ENCODE peak calls at places on chromosomes 12 and 14, in five cellular contexts. V is mesothelial cell of epicardium, U is left ventricle myocardium inferior, C is tibial artery, K is RWPE1. F is an unnamed sample.

GRCh38 chr12:91636721-91637120 is 454.1 kb upstream of the DCN start:
- DNase-seq in V (no peak), U (no peak), C (no peak), K (no peak), F (no peak)

GRCh38 chr14:66509874-66510273 is 1.9 kb downstream of the GPHN start:
- DNase-seq in V (no peak), U (no peak), C (no peak), K (no peak), F (no peak)

GRCh38 chr12:8445731-8446130 is 10.0 kb upstream of the CLEC6A start:
- DNase-seq in V (no peak), U (no peak), C (no peak), K (no peak), F (no peak)

GRCh38 chr12:12986775-12987332 is 13.2 kb downstream of the HEBP1 start:
- DNase-seq in V (no peak), U (no peak), C (no peak), K (no peak), F (no peak)

GRCh38 chr12:15629108-15629507 is 160.1 kb downstream of the EPS8 start:
- DNase-seq in V (no peak), U (peak), C (peak), K (peak), F (no peak)

GRCh38 chr12:88471641-88472040 is 108.6 kb downstream of the KITLG start:
- DNase-seq in V (no peak), U (no peak), C (no peak), K (peak), F (no peak)

GRCh38 chr14:95217391-95217900 is 60.1 kb upstream of the DICER1 start:
- DNase-seq in V (no peak), U (no peak), C (no peak), K (no peak), F (no peak)

GRCh38 chr14:21308132-21308478 is 28.2 kb downstream of the RPGRIP1 start:
- DNase-seq in V (no peak), U (no peak), C (no peak), K (no peak), F (no peak)

GRCh38 chr12:66288121-66288520 is 14.2 kb upstream of the HELB start:
- DNase-seq in V (no peak), U (no peak), C (no peak), K (no peak), F (no peak)

GRCh38 chr14:65961004-65961403 is 525.2 kb upstream of the CCDC196 start:
- DNase-seq in V (no peak), U (peak), C (no peak), K (no peak), F (peak)

GRCh38 chr14:77590845-77591506 is 25.5 kb downstream of the SPTLC2 start:
- DNase-seq in V (no peak), U (no peak), C (no peak), K (no peak), F (no peak)

GRCh38 chr12:114982760-114983159 is 298.8 kb upstream of the TBX3 start:
- DNase-seq in V (no peak), U (no peak), C (no peak), K (peak), F (no peak)

GRCh38 chr12:60977966-60978365 is 1282.2 kb upstream of the USP15 start:
- DNase-seq in V (no peak), U (no peak), C (no peak), K (peak), F (no peak)

GRCh38 chr12:104154806-104155205 is 16.8 kb upstream of the NFYB start:
- DNase-seq in V (no peak), U (no peak), C (no peak), K (no peak), F (no peak)

GRCh38 chr14:93019367-93019843 is 96.3 kb downstream of the ITPK1 start:
- DNase-seq in V (no peak), U (no peak), C (no peak), K (no peak), F (no peak)

GRCh38 chr12:108129017-108129812 is at the start of gene WSCD2:
- DNase-seq in V (peak), U (peak), C (peak), K (peak), F (peak)

GRCh38 chr12:4214912-4215861 is 58.4 kb upstream of the CCND2 start:
- DNase-seq in V (no peak), U (peak), C (peak), K (no peak), F (peak)

GRCh38 chr12:66159088-66159487 is 10.7 kb downstream of the TMBIM4 start:
- DNase-seq in V (no peak), U (no peak), C (no peak), K (no peak), F (no peak)

GRCh38 chr12:105523164-105524057 is 192.9 kb downstream of the C12orf75 start:
- DNase-seq in V (peak), U (peak), C (peak), K (no peak), F (no peak)

GRCh38 chr12:92973614-92974013 is 44.5 kb upstream of the EEA1 start:
- DNase-seq in V (no peak), U (no peak), C (no peak), K (peak), F (no peak)

GRCh38 chr12:50619610-50619958 is 114.8 kb downstream of the DIP2B start:
- DNase-seq in V (no peak), U (no peak), C (no peak), K (no peak), F (no peak)

GRCh38 chr14:23538785-23539184 is 12.8 kb downstream of the ZFHX2 start:
- DNase-seq in V (no peak), U (peak), C (no peak), K (peak), F (no peak)

GRCh38 chr12:52870361-52871290 is 21.8 kb upstream of the KRT78 start:
- DNase-seq in V (no peak), U (peak), C (no peak), K (peak), F (peak)

GRCh38 chr14:77641534-77642341 is 25.3 kb upstream of the SPTLC2 start:
- DNase-seq in V (no peak), U (peak), C (peak), K (peak), F (no peak)

GRCh38 chr12:131093971-131094830 is 140.5 kb downstream of the ADGRD1 start:
- DNase-seq in V (peak), U (no peak), C (peak), K (no peak), F (no peak)

GRCh38 chr12:57864811-57865751 is 18.6 kb upstream of the CTDSP2 start:
- DNase-seq in V (peak), U (peak), C (peak), K (peak), F (peak)

GRCh38 chr14:99753225-99754140 is 39.7 kb upstream of the EML1 start:
- DNase-seq in V (no peak), U (no peak), C (no peak), K (no peak), F (no peak)

GRCh38 chr12:104340917-104341611 is 37.5 kb downstream of the EID3 start:
- DNase-seq in V (no peak), U (no peak), C (no peak), K (no peak), F (no peak)

DNA sequence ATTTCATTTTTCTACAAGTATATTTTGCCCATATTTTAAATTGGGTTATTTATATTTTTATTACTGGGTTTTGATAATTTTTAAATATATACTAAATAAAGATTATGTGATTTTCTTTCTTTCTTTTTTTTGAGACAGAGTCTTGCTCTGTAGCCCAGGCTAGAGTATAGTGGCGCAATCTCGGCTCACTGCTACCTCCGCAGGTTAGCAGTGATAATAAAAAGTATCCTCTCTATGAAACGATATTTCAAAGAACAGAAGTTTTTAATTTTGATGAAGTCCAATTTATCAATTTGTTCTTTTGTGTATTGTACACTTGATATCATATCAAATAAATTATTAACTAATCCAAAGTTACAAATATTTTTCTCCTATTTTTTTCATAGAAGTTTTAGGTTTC is 47.2 kb upstream of the LDHB start:
- DNase-seq in V (no peak), U (no peak), C (no peak), K (no peak), F (no peak)
- TF ChIP-seq CTCF in V (no peak), U (no peak), C (no peak), K (no peak), F (peak)

GRCh38 chr12:51823875-51824565 is 24.5 kb downstream of the FIGNL2 start:
- DNase-seq in V (no peak), U (no peak), C (no peak), K (peak), F (no peak)
- TF ChIP-seq CTCF in V (no peak), U (peak), C (peak), K (peak), F (peak)

GRCh38 chr12:14548609-14549008 is 19.1 kb downstream of the PLBD1 start:
- DNase-seq in V (no peak), U (no peak), C (no peak), K (no peak), F (no peak)

GRCh38 chr12:14558377-14559051 is 9.2 kb downstream of the PLBD1 start:
- DNase-seq in V (no peak), U (no peak), C (no peak), K (no peak), F (no peak)

GRCh38 chr12:14557966-14558365 is 9.7 kb downstream of the PLBD1 start:
- DNase-seq in V (no peak), U (no peak), C (no peak), K (no peak), F (no peak)

GRCh38 chr12:14554281-14555008 is 13.2 kb downstream of the PLBD1 start:
- DNase-seq in V (peak), U (peak), C (peak), K (peak), F (no peak)
- TF ChIP-seq CTCF in V (no peak), U (peak), C (no peak), K (no peak), F (no peak)

GRCh38 chr12:17809206-17809605 is 280.8 kb downstream of the RERGL start:
- DNase-seq in V (no peak), U (no peak), C (no peak), K (no peak), F (no peak)
- TF ChIP-seq CTCF in V (peak), U (no peak), C (no peak), K (no peak), F (peak)

DNA sequence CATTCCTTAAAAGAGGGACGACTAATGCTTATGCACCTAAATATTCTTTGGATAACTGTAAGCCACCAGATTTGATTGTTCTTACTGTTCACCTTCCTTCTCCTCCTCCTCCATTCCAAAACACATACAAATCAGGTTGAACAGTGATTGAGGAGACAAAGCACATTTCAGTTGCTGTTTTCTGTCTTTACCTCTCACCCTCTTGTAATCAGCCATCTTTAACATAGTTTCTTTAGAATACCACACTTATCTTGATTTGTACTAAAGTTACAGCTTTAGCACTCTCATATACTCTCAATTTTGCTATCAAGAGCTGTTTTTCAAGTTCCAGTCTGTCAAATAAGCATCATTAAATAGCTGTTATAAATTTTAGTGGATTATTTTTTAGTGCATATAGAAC is 338.3 kb upstream of the RGS6 start:
- DNase-seq in V (no peak), U (no peak), C (no peak), K (no peak), F (no peak)
- TF ChIP-seq CTCF in V (no peak), U (no peak), C (no peak), K (no peak), F (no peak)

GRCh38 chr12:96711364-96711763 is 195.7 kb upstream of the NEDD1 start:
- DNase-seq in V (no peak), U (no peak), C (no peak), K (no peak), F (no peak)

GRCh38 chr12:96714199-96714598 is 192.9 kb upstream of the NEDD1 start:
- DNase-seq in V (no peak), U (no peak), C (no peak), K (no peak), F (no peak)

GRCh38 chr12:96710127-96710745 is 196.8 kb upstream of the NEDD1 start:
- DNase-seq in V (no peak), U (no peak), C (no peak), K (no peak), F (no peak)
- TF ChIP-seq CTCF in V (no peak), U (no peak), C (no peak), K (no peak), F (no peak)

DNA sequence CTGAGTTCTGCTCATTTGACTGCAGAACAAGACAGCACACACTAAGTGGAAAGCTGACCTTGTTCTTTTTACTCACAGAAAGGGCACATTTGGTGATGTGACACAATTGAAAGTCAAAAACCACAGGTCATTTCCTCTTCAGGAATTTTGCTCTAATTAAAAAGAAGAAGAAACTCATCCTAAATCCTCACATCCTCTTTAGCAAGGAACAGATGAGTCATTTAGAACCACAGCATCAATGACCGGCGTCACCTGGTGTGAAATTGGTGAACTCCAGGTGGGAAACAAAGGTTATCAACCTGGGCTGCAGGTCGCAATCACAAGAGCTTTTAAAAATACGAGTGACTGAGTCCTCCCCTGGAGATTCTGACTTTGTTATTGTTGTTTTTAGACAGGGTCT is 2.9 kb upstream of the RNU6-8 start:
- DNase-seq in V (no peak), U (no peak), C (no peak), K (no peak), F (no peak)
- TF ChIP-seq CTCF in V (no peak), U (no peak), C (no peak), K (no peak), F (no peak)

GRCh38 chr12:43290836-43291235 is 261.2 kb downstream of the ADAMTS20 start:
- DNase-seq in V (no peak), U (no peak), C (no peak), K (no peak), F (no peak)

GRCh38 chr12:43291516-43291915 is 260.5 kb downstream of the ADAMTS20 start:
- DNase-seq in V (no peak), U (no peak), C (no peak), K (no peak), F (no peak)

GRCh38 chr12:43294147-43294546 is 257.9 kb downstream of the ADAMTS20 start:
- DNase-seq in V (no peak), U (no peak), C (no peak), K (no peak), F (no peak)

GRCh38 chr12:43293396-43293795 is 258.6 kb downstream of the ADAMTS20 start:
- DNase-seq in V (no peak), U (no peak), C (no peak), K (no peak), F (no peak)

DNA sequence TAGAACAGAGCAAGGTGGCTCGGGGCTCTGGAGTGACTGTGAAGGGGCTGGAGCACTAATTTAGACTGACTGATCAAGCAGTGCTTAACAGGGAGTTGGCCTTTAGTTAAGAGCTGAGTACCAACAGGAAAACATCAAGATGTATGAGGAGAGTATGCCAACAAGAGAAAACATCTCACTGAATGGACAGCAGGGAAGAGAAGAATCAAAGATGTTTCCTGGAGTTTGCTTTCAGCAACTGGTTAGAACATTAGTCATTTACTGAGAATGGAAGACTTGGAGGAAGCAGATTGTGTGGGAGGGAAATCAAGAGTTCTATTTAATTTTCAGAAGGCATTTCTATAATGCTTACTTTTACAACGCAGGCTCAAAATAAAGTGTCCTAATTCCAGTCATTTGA is 259.3 kb downstream of the ADAMTS20 start:
- DNase-seq in V (no peak), U (no peak), C (no peak), K (no peak), F (no peak)
- TF ChIP-seq CTCF in V (no peak), U (no peak), C (no peak), K (no peak), F (no peak)

DNA sequence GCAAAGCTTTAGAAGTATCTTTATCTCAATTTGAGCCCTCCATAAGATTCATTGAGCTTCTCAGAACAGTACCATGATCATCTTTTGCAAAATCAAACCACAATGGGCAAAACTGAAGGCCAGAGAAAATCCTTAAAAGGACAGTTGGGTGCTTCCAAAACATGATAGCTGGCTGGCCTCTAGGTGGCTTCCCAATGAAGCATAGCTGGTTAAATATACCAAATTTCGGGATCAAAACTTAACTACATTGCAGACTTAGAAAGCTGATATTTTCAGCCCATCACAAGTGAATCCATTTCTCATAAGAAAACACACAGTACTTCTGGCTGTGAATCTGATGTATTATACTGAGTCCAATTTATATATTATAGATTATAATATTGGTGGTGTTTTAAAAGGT is 15.3 kb upstream of the PIK3C2G start:
- DNase-seq in V (no peak), U (no peak), C (no peak), K (no peak), F (no peak)
- TF ChIP-seq CTCF in V (no peak), U (peak), C (no peak), K (no peak), F (peak)

GRCh38 chr14:39034481-39035296 is 68.3 kb downstream of the SEC23A start:
- DNase-seq in V (no peak), U (no peak), C (no peak), K (no peak), F (no peak)
- TF ChIP-seq CTCF in V (no peak), U (peak), C (no peak), K (no peak), F (peak)